ENCODE peak calls at places on chromosomes 2 and 18, in ten cellular contexts. One of them, this sample, is unnamed. For H3K4me1, the result is how much of the 10 kb centered on the place peaks cover.

GRCh38 chr2:20506281-20506685 is 59.4 kb downstream of the RHOB start:
- DNase-seq in endothelial cell of umbilical vein: peak
- DNase-seq in cardiac muscle cell: peak
- DNase-seq in H9: no peak
- DNase-seq in stomach: no peak
- DNase-seq in esophagus squamous epithelium: no peak
- DNase-seq in uterus: no peak
- DNase-seq in aorta: no peak
- DNase-seq in right cardiac atrium: no peak
- DNase-seq in A549: no peak
- DNase-seq in this sample: no peak

GRCh38 chr2:143558665-143559064 is 429.4 kb downstream of the ARHGAP15 start:
- DNase-seq in esophagus squamous epithelium: no peak
- DNase-seq in right cardiac atrium: no peak
- DNase-seq in aorta: no peak
- DNase-seq in endothelial cell of umbilical vein: no peak
- DNase-seq in A549: no peak
- DNase-seq in H9: no peak
- DNase-seq in cardiac muscle cell: peak
- DNase-seq in uterus: no peak
- DNase-seq in stomach: no peak
- DNase-seq in this sample: no peak

GRCh38 chr2:203949228-203949627 is 12.7 kb downstream of the ICOS start:
- DNase-seq in endothelial cell of umbilical vein: no peak
- DNase-seq in right cardiac atrium: no peak
- DNase-seq in uterus: no peak
- DNase-seq in stomach: no peak
- DNase-seq in H9: no peak
- DNase-seq in esophagus squamous epithelium: no peak
- DNase-seq in A549: no peak
- DNase-seq in cardiac muscle cell: peak
- DNase-seq in aorta: no peak
- DNase-seq in this sample: no peak

GRCh38 chr2:233486778-233487552 is 79.6 kb downstream of the USP40 start:
- DNase-seq in uterus: no peak
- DNase-seq in stomach: no peak
- DNase-seq in aorta: peak
- DNase-seq in H9: no peak
- DNase-seq in endothelial cell of umbilical vein: peak
- DNase-seq in right cardiac atrium: no peak
- DNase-seq in A549: peak
- DNase-seq in cardiac muscle cell: peak
- DNase-seq in esophagus squamous epithelium: no peak
- DNase-seq in this sample: peak

GRCh38 chr18:48422947-48423378 is 13.8 kb upstream of the ZBTB7C start:
- DNase-seq in H9: peak
- DNase-seq in A549: no peak
- DNase-seq in esophagus squamous epithelium: no peak
- DNase-seq in stomach: no peak
- DNase-seq in uterus: no peak
- DNase-seq in endothelial cell of umbilical vein: no peak
- DNase-seq in aorta: no peak
- DNase-seq in cardiac muscle cell: no peak
- DNase-seq in right cardiac atrium: no peak
- DNase-seq in this sample: no peak

GRCh38 chr18:47929681-47930085 is 776 bp downstream of the SMAD2 start:
- DNase-seq in uterus: no peak
- DNase-seq in right cardiac atrium: no peak
- DNase-seq in endothelial cell of umbilical vein: no peak
- DNase-seq in H9: no peak
- DNase-seq in A549: no peak
- DNase-seq in stomach: no peak
- DNase-seq in esophagus squamous epithelium: no peak
- DNase-seq in cardiac muscle cell: peak
- DNase-seq in aorta: no peak
- DNase-seq in this sample: no peak

GRCh38 chr18:80042785-80043184 is 8.6 kb downstream of the RBFA start:
- DNase-seq in H9: no peak
- DNase-seq in aorta: no peak
- DNase-seq in endothelial cell of umbilical vein: no peak
- DNase-seq in uterus: no peak
- DNase-seq in A549: no peak
- DNase-seq in right cardiac atrium: no peak
- DNase-seq in stomach: no peak
- DNase-seq in esophagus squamous epithelium: no peak
- DNase-seq in cardiac muscle cell: no peak
- DNase-seq in this sample: no peak

GRCh38 chr2:201472411-201472810 is 20.9 kb downstream of the STRADB start:
- DNase-seq in endothelial cell of umbilical vein: no peak
- DNase-seq in esophagus squamous epithelium: no peak
- DNase-seq in cardiac muscle cell: no peak
- DNase-seq in uterus: no peak
- DNase-seq in H9: no peak
- DNase-seq in stomach: no peak
- DNase-seq in A549: no peak
- DNase-seq in aorta: no peak
- DNase-seq in right cardiac atrium: no peak
- DNase-seq in this sample: no peak

GRCh38 chr2:238290079-238290478 is 1.7 kb upstream of the PER2 start:
- DNase-seq in cardiac muscle cell: peak
- DNase-seq in A549: peak
- DNase-seq in endothelial cell of umbilical vein: peak
- DNase-seq in aorta: peak
- DNase-seq in esophagus squamous epithelium: peak
- DNase-seq in right cardiac atrium: peak
- DNase-seq in H9: peak
- DNase-seq in uterus: no peak
- DNase-seq in stomach: peak
- DNase-seq in this sample: peak

GRCh38 chr18:63090334-63090733 is 229.2 kb downstream of the BCL2 start:
- DNase-seq in aorta: no peak
- DNase-seq in right cardiac atrium: no peak
- DNase-seq in H9: no peak
- DNase-seq in stomach: no peak
- DNase-seq in endothelial cell of umbilical vein: no peak
- DNase-seq in uterus: peak
- DNase-seq in A549: no peak
- DNase-seq in esophagus squamous epithelium: no peak
- DNase-seq in cardiac muscle cell: no peak
- DNase-seq in this sample: no peak

GRCh38 chr2:134625311-134625710 is 93.5 kb downstream of the TMEM163 start:
- DNase-seq in esophagus squamous epithelium: no peak
- DNase-seq in A549: no peak
- DNase-seq in endothelial cell of umbilical vein: no peak
- DNase-seq in right cardiac atrium: no peak
- DNase-seq in uterus: no peak
- DNase-seq in aorta: no peak
- DNase-seq in stomach: no peak
- DNase-seq in cardiac muscle cell: no peak
- DNase-seq in H9: no peak
- DNase-seq in this sample: no peak

GRCh38 chr2:29920130-29920577 is 1.2 kb downstream of the ALK start:
- DNase-seq in H9: peak
- DNase-seq in stomach: peak
- DNase-seq in uterus: peak
- DNase-seq in cardiac muscle cell: peak
- DNase-seq in endothelial cell of umbilical vein: peak
- DNase-seq in esophagus squamous epithelium: no peak
- DNase-seq in A549: peak
- DNase-seq in right cardiac atrium: peak
- DNase-seq in aorta: peak
- DNase-seq in this sample: no peak

GRCh38 chr2:124258481-124258880 is 233.4 kb downstream of the CNTNAP5 start:
- DNase-seq in A549: no peak
- DNase-seq in aorta: no peak
- DNase-seq in H9: no peak
- DNase-seq in right cardiac atrium: no peak
- DNase-seq in endothelial cell of umbilical vein: no peak
- DNase-seq in cardiac muscle cell: peak
- DNase-seq in esophagus squamous epithelium: no peak
- DNase-seq in stomach: no peak
- DNase-seq in uterus: no peak
- DNase-seq in this sample: no peak

GRCh38 chr2:148814143-148814852 is 60.7 kb upstream of the KIF5C start:
- DNase-seq in endothelial cell of umbilical vein: peak
- DNase-seq in stomach: peak
- DNase-seq in aorta: no peak
- DNase-seq in right cardiac atrium: no peak
- DNase-seq in H9: no peak
- DNase-seq in A549: no peak
- DNase-seq in cardiac muscle cell: peak
- DNase-seq in uterus: no peak
- DNase-seq in esophagus squamous epithelium: no peak
- DNase-seq in this sample: no peak

GRCh38 chr2:45585267-45585861 is 25.7 kb downstream of the SRBD1 start:
- DNase-seq in esophagus squamous epithelium: no peak
- DNase-seq in H9: no peak
- DNase-seq in uterus: no peak
- DNase-seq in endothelial cell of umbilical vein: peak
- DNase-seq in stomach: no peak
- DNase-seq in aorta: no peak
- DNase-seq in A549: peak
- DNase-seq in cardiac muscle cell: peak
- DNase-seq in right cardiac atrium: no peak
- DNase-seq in this sample: peak

GRCh38 chr2:220033546-220033945 is 406.1 kb downstream of the SLC4A3 start:
- DNase-seq in endothelial cell of umbilical vein: no peak
- DNase-seq in H9: no peak
- DNase-seq in A549: no peak
- DNase-seq in stomach: no peak
- DNase-seq in uterus: no peak
- DNase-seq in esophagus squamous epithelium: no peak
- DNase-seq in aorta: no peak
- DNase-seq in right cardiac atrium: no peak
- DNase-seq in cardiac muscle cell: no peak
- DNase-seq in this sample: no peak

GRCh38 chr2:197435598-197436435 is 989 bp upstream of the SF3B1 start:
- DNase-seq in right cardiac atrium: no peak
- DNase-seq in A549: no peak
- DNase-seq in endothelial cell of umbilical vein: no peak
- DNase-seq in esophagus squamous epithelium: no peak
- DNase-seq in H9: no peak
- DNase-seq in cardiac muscle cell: no peak
- DNase-seq in aorta: no peak
- DNase-seq in uterus: no peak
- DNase-seq in stomach: no peak
- DNase-seq in this sample: peak

GRCh38 chr2:2109186-2109585 is 221.9 kb downstream of the MYT1L start:
- DNase-seq in cardiac muscle cell: no peak
- DNase-seq in esophagus squamous epithelium: no peak
- DNase-seq in H9: no peak
- DNase-seq in right cardiac atrium: no peak
- DNase-seq in A549: no peak
- DNase-seq in aorta: no peak
- DNase-seq in uterus: no peak
- DNase-seq in endothelial cell of umbilical vein: no peak
- DNase-seq in stomach: no peak
- DNase-seq in this sample: no peak

GRCh38 chr18:23239350-23239692 is 104.0 kb downstream of the CABLES1 start:
- DNase-seq in right cardiac atrium: no peak
- DNase-seq in aorta: no peak
- DNase-seq in A549: no peak
- DNase-seq in H9: no peak
- DNase-seq in endothelial cell of umbilical vein: no peak
- DNase-seq in uterus: no peak
- DNase-seq in esophagus squamous epithelium: no peak
- DNase-seq in stomach: no peak
- DNase-seq in cardiac muscle cell: no peak
- DNase-seq in this sample: no peak
- H3K4me1 ChIP-seq in right cardiac atrium: under half
- H3K4me1 ChIP-seq in aorta: under half
- H3K4me1 ChIP-seq in A549: under half
- H3K4me1 ChIP-seq in H9: under half
- H3K4me1 ChIP-seq in endothelial cell of umbilical vein: under half
- H3K4me1 ChIP-seq in uterus: under half
- H3K4me1 ChIP-seq in esophagus squamous epithelium: under half
- H3K4me1 ChIP-seq in stomach: under half
- H3K4me1 ChIP-seq in cardiac muscle cell: under half
- H3K4me1 ChIP-seq in this sample: under half

GRCh38 chr2:131674174-131674507 is 146.5 kb downstream of the CCDC74A start:
- DNase-seq in endothelial cell of umbilical vein: no peak
- DNase-seq in esophagus squamous epithelium: no peak
- DNase-seq in stomach: no peak
- DNase-seq in uterus: no peak
- DNase-seq in aorta: no peak
- DNase-seq in right cardiac atrium: no peak
- DNase-seq in cardiac muscle cell: no peak
- DNase-seq in A549: no peak
- DNase-seq in H9: no peak
- DNase-seq in this sample: no peak

GRCh38 chr2:131673400-131674173 is 145.9 kb downstream of the CCDC74A start:
- DNase-seq in right cardiac atrium: peak
- DNase-seq in A549: peak
- DNase-seq in uterus: peak
- DNase-seq in cardiac muscle cell: peak
- DNase-seq in endothelial cell of umbilical vein: peak
- DNase-seq in stomach: peak
- DNase-seq in aorta: peak
- DNase-seq in H9: peak
- DNase-seq in esophagus squamous epithelium: no peak
- DNase-seq in this sample: peak
- H3K4me1 ChIP-seq in right cardiac atrium: under half
- H3K4me1 ChIP-seq in A549: under half
- H3K4me1 ChIP-seq in uterus: under half
- H3K4me1 ChIP-seq in cardiac muscle cell: under half
- H3K4me1 ChIP-seq in endothelial cell of umbilical vein: under half
- H3K4me1 ChIP-seq in stomach: under half
- H3K4me1 ChIP-seq in aorta: under half
- H3K4me1 ChIP-seq in H9: under half
- H3K4me1 ChIP-seq in esophagus squamous epithelium: under half
- H3K4me1 ChIP-seq in this sample: under half

DNA sequence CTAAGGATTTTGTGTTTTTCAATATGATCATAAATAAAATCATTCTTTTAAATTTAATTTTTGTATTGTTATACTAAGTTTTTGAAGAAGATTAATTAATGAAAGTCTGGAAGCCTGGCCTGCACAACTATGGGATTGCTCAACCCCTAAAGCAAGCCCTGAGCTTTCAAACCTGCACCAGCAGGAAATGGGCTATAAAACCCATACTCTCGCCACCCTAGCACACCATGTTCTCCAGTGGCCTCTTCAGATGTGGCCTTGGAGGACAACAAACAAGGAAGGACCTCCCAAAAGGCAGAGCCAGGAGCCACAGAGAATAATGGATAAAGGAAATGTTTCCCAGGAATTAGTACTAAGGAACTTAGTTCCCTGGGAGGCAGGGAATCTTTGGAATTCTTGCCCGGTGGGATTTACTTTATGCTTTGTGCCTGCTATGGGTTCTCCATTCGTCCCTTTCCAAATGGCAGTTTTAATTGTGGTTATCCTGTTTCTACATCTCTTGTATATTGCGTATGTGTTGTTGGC is 212.5 kb downstream of the ZFP36L2 start:
- DNase-seq in cardiac muscle cell: no peak
- DNase-seq in right cardiac atrium: no peak
- DNase-seq in endothelial cell of umbilical vein: no peak
- DNase-seq in H9: no peak
- DNase-seq in stomach: no peak
- DNase-seq in aorta: no peak
- DNase-seq in A549: no peak
- DNase-seq in esophagus squamous epithelium: no peak
- DNase-seq in uterus: no peak
- DNase-seq in this sample: peak
- H3K4me1 ChIP-seq in cardiac muscle cell: under half
- H3K4me1 ChIP-seq in right cardiac atrium: under half
- H3K4me1 ChIP-seq in endothelial cell of umbilical vein: under half
- H3K4me1 ChIP-seq in H9: under half
- H3K4me1 ChIP-seq in stomach: under half
- H3K4me1 ChIP-seq in aorta: under half
- H3K4me1 ChIP-seq in A549: under half
- H3K4me1 ChIP-seq in esophagus squamous epithelium: under half
- H3K4me1 ChIP-seq in uterus: under half
- H3K4me1 ChIP-seq in this sample: under half

GRCh38 chr2:160406591-160407392 is 86.8 kb downstream of the RBMS1 start:
- DNase-seq in A549: peak
- DNase-seq in right cardiac atrium: peak
- DNase-seq in cardiac muscle cell: peak
- DNase-seq in uterus: peak
- DNase-seq in esophagus squamous epithelium: peak
- DNase-seq in endothelial cell of umbilical vein: peak
- DNase-seq in aorta: peak
- DNase-seq in H9: no peak
- DNase-seq in stomach: peak
- DNase-seq in this sample: peak
- H3K4me1 ChIP-seq in A549: half or more
- H3K4me1 ChIP-seq in right cardiac atrium: under half
- H3K4me1 ChIP-seq in cardiac muscle cell: under half
- H3K4me1 ChIP-seq in uterus: under half
- H3K4me1 ChIP-seq in esophagus squamous epithelium: under half
- H3K4me1 ChIP-seq in endothelial cell of umbilical vein: half or more
- H3K4me1 ChIP-seq in aorta: under half
- H3K4me1 ChIP-seq in H9: under half
- H3K4me1 ChIP-seq in stomach: under half
- H3K4me1 ChIP-seq in this sample: half or more

This sample was measured in SJSA1.